ENCODE peak calls at places on chromosomes 13 and 19, in seven cellular contexts. One of them, this sample, is unnamed.

GRCh38 chr13:110127986-110128511 is 178.9 kb downstream of the COL4A1 start:
- DNase-seq in body of pancreas: no peak
- DNase-seq in cardiac muscle cell: no peak
- DNase-seq in T-helper 2 cell: no peak
- DNase-seq in AG04449: no peak
- DNase-seq in HepG2: no peak
- DNase-seq in fibroblast of villous mesenchyme: no peak
- DNase-seq in this sample: no peak

GRCh38 chr19:1113278-1113985 is 9.6 kb downstream of the GPX4 start:
- DNase-seq in body of pancreas: peak; percentile 97
- DNase-seq in cardiac muscle cell: peak; percentile 97
- DNase-seq in T-helper 2 cell: peak; percentile 70
- DNase-seq in AG04449: peak; percentile 47
- DNase-seq in HepG2: peak; percentile 89
- DNase-seq in fibroblast of villous mesenchyme: peak; percentile 95
- DNase-seq in this sample: peak; percentile 98

GRCh38 chr13:113972451-113973217 is 1.2 kb downstream of the C13orf46 start:
- DNase-seq in body of pancreas: no peak
- DNase-seq in cardiac muscle cell: no peak
- DNase-seq in T-helper 2 cell: no peak
- DNase-seq in AG04449: no peak
- DNase-seq in HepG2: no peak
- DNase-seq in fibroblast of villous mesenchyme: no peak
- DNase-seq in this sample: no peak

GRCh38 chr13:110193491-110193890 is 113.5 kb downstream of the COL4A1 start:
- DNase-seq in body of pancreas: no peak
- DNase-seq in cardiac muscle cell: no peak
- DNase-seq in T-helper 2 cell: no peak
- DNase-seq in AG04449: no peak
- DNase-seq in HepG2: no peak
- DNase-seq in fibroblast of villous mesenchyme: no peak
- DNase-seq in this sample: no peak

GRCh38 chr13:113943821-113944565 is 29.9 kb downstream of the C13orf46 start:
- DNase-seq in body of pancreas: no peak
- DNase-seq in cardiac muscle cell: no peak
- DNase-seq in T-helper 2 cell: no peak
- DNase-seq in AG04449: no peak
- DNase-seq in HepG2: no peak
- DNase-seq in fibroblast of villous mesenchyme: no peak
- DNase-seq in this sample: no peak

GRCh38 chr19:11902228-11902627 is 14.6 kb downstream of the ZNF69 start:
- DNase-seq in body of pancreas: no peak
- DNase-seq in cardiac muscle cell: no peak
- DNase-seq in T-helper 2 cell: no peak
- DNase-seq in AG04449: no peak
- DNase-seq in HepG2: no peak
- DNase-seq in fibroblast of villous mesenchyme: no peak
- DNase-seq in this sample: no peak

GRCh38 chr19:45444318-45445041 is 20.8 kb upstream of the ERCC1 start:
- DNase-seq in body of pancreas: peak; percentile 95
- DNase-seq in cardiac muscle cell: peak; percentile 95
- DNase-seq in T-helper 2 cell: peak; percentile 82
- DNase-seq in AG04449: no peak
- DNase-seq in HepG2: peak; percentile 80
- DNase-seq in fibroblast of villous mesenchyme: peak; percentile 93
- DNase-seq in this sample: peak; percentile 97

GRCh38 chr19:38812841-38813320 is at the start of gene LGALS4:
- DNase-seq in body of pancreas: peak; percentile 94
- DNase-seq in cardiac muscle cell: no peak
- DNase-seq in T-helper 2 cell: no peak
- DNase-seq in AG04449: no peak
- DNase-seq in HepG2: no peak
- DNase-seq in fibroblast of villous mesenchyme: no peak
- DNase-seq in this sample: no peak

GRCh38 chr19:53947624-53948023 is 15.1 kb upstream of the CACNG8 start:
- DNase-seq in body of pancreas: no peak
- DNase-seq in cardiac muscle cell: no peak
- DNase-seq in T-helper 2 cell: no peak
- DNase-seq in AG04449: no peak
- DNase-seq in HepG2: peak; percentile 21
- DNase-seq in fibroblast of villous mesenchyme: no peak
- DNase-seq in this sample: no peak

GRCh38 chr19:18271433-18271841 is 2.8 kb downstream of the IQCN start:
- DNase-seq in body of pancreas: no peak
- DNase-seq in cardiac muscle cell: no peak
- DNase-seq in T-helper 2 cell: peak; percentile 24
- DNase-seq in AG04449: no peak
- DNase-seq in HepG2: no peak
- DNase-seq in fibroblast of villous mesenchyme: no peak
- DNase-seq in this sample: no peak

GRCh38 chr19:37505958-37506386 is 767 bp upstream of the ZNF793 start:
- DNase-seq in body of pancreas: peak; percentile 3
- DNase-seq in cardiac muscle cell: no peak
- DNase-seq in T-helper 2 cell: no peak
- DNase-seq in AG04449: no peak
- DNase-seq in HepG2: no peak
- DNase-seq in fibroblast of villous mesenchyme: no peak
- DNase-seq in this sample: no peak

GRCh38 chr19:51327066-51327985 is 14.6 kb downstream of the VSIG10L start:
- DNase-seq in body of pancreas: peak; percentile 44
- DNase-seq in cardiac muscle cell: peak; percentile 24
- DNase-seq in T-helper 2 cell: peak; percentile 24
- DNase-seq in AG04449: no peak
- DNase-seq in HepG2: peak; percentile 59
- DNase-seq in fibroblast of villous mesenchyme: peak; percentile 38
- DNase-seq in this sample: no peak

GRCh38 chr19:40932008-40932959 is 50.3 kb upstream of the CYP2A7 start:
- DNase-seq in body of pancreas: no peak
- DNase-seq in cardiac muscle cell: no peak
- DNase-seq in T-helper 2 cell: no peak
- DNase-seq in AG04449: no peak
- DNase-seq in HepG2: no peak
- DNase-seq in fibroblast of villous mesenchyme: no peak
- DNase-seq in this sample: no peak

GRCh38 chr13:114000151-114001040 is 26.5 kb upstream of the C13orf46 start:
- DNase-seq in body of pancreas: no peak
- DNase-seq in cardiac muscle cell: no peak
- DNase-seq in T-helper 2 cell: no peak
- DNase-seq in AG04449: no peak
- DNase-seq in HepG2: no peak
- DNase-seq in fibroblast of villous mesenchyme: no peak
- DNase-seq in this sample: no peak

GRCh38 chr19:51552996-51553725 is 17.9 kb upstream of the ZNF175 start:
- DNase-seq in body of pancreas: peak; percentile 48
- DNase-seq in cardiac muscle cell: peak; percentile 80
- DNase-seq in T-helper 2 cell: no peak
- DNase-seq in AG04449: no peak
- DNase-seq in HepG2: peak; percentile 39
- DNase-seq in fibroblast of villous mesenchyme: peak; percentile 60
- DNase-seq in this sample: no peak

GRCh38 chr19:38387550-38388309 is at the start of gene GGN:
- DNase-seq in body of pancreas: peak; percentile 84
- DNase-seq in cardiac muscle cell: peak; percentile 96
- DNase-seq in T-helper 2 cell: peak; percentile 67
- DNase-seq in AG04449: peak; percentile 75
- DNase-seq in HepG2: peak; percentile 49
- DNase-seq in fibroblast of villous mesenchyme: peak; percentile 97
- DNase-seq in this sample: no peak

This sample was measured in mesenteric fat pad.